ENCODE peak calls at places on chromosomes 12 and 14, in ten cellular contexts. L, R, V, M, B, I, J, N, A and Y are unnamed samples.

GRCh38 chr12:70606001-70606400 is 31.2 kb downstream of the PTPRB start:
- DNase-seq in V (no peak), R (no peak), N (no peak), I (no peak), J (peak), A (no peak), M (no peak), L (no peak), B (peak), Y (no peak)

GRCh38 chr12:111443586-111443985 is 37.9 kb downstream of the SH2B3 start:
- DNase-seq in I (peak), M (peak), R (no peak), N (no peak), L (peak), V (no peak), B (no peak), A (no peak), J (peak), Y (no peak)

GRCh38 chr14:24172871-24173281 is 996 bp downstream of the REC8 start:
- DNase-seq in B (no peak), A (no peak), V (no peak), L (no peak), M (no peak), R (no peak), J (no peak), I (no peak), N (no peak), Y (no peak)

GRCh38 chr14:20723458-20723857 is 22.2 kb upstream of the EDDM3A start:
- DNase-seq in A (no peak), I (no peak), L (no peak), N (no peak), R (peak), J (no peak), B (no peak), V (no peak), M (no peak), Y (no peak)

GRCh38 chr12:122437656-122438121 is 15.2 kb upstream of the CLIP1 start:
- DNase-seq in B (no peak), I (peak), M (peak), J (peak), L (peak), N (no peak), V (no peak), R (no peak), A (no peak), Y (no peak)

GRCh38 chr12:65171870-65172269 is 2.5 kb downstream of the LEMD3 start:
- DNase-seq in J (no peak), L (no peak), A (peak), B (no peak), V (no peak), N (no peak), M (no peak), I (no peak), R (no peak), Y (no peak)

GRCh38 chr14:61527325-61528100 is 167.8 kb upstream of the HIF1A start:
- DNase-seq in J (peak), M (peak), A (peak), V (no peak), N (no peak), L (peak), B (no peak), R (no peak), I (no peak), Y (no peak)

GRCh38 chr14:33165144-33165925 is 226.7 kb downstream of the NPAS3 start:
- DNase-seq in M (no peak), V (no peak), N (no peak), B (no peak), L (no peak), J (peak), R (no peak), A (peak), I (no peak), Y (no peak)

GRCh38 chr12:122024132-122024785 is 2.6 kb downstream of the BCL7A start:
- DNase-seq in J (no peak), R (peak), M (no peak), N (no peak), L (no peak), B (no peak), V (no peak), A (no peak), I (no peak), Y (no peak)

GRCh38 chr12:1972856-1973317 is 31.4 kb downstream of the DCP1B start:
- DNase-seq in A (no peak), L (no peak), M (no peak), I (no peak), J (peak), N (no peak), R (no peak), B (no peak), V (no peak), Y (no peak)

GRCh38 chr12:79689477-79690155 is 1.1 kb downstream of the PAWR start:
- DNase-seq in B (peak), A (peak), V (no peak), L (peak), N (peak), J (peak), M (peak), R (peak), I (peak), Y (no peak)

GRCh38 chr14:63853831-63854293 is 1.1 kb downstream of the SYNE2 start:
- DNase-seq in N (no peak), V (no peak), L (peak), I (peak), J (peak), A (peak), M (peak), R (peak), B (peak), Y (peak)

GRCh38 chr14:93962701-93963601 is 13.4 kb downstream of the ASB2 start:
- DNase-seq in V (no peak), J (peak), B (no peak), A (no peak), I (no peak), R (peak), L (no peak), N (no peak), M (no peak), Y (peak)

GRCh38 chr14:75088566-75089373 is 19.3 kb downstream of the ZC2HC1C start:
- DNase-seq in I (peak), N (no peak), M (no peak), J (peak), B (peak), A (peak), V (peak), L (no peak), R (peak), Y (no peak)

GRCh38 chr12:84856156-84856900 is 56.3 kb downstream of the SLC6A15 start:
- DNase-seq in B (no peak), R (no peak), I (no peak), J (no peak), V (no peak), L (no peak), N (no peak), A (no peak), M (no peak), Y (no peak)

GRCh38 chr14:91425720-91426032 is 8.1 kb upstream of the CCDC88C start:
- DNase-seq in M (peak), J (no peak), I (no peak), V (no peak), B (no peak), L (no peak), A (no peak), R (no peak), N (no peak), Y (no peak)

GRCh38 chr12:122909442-122910288 is 13.7 kb upstream of the VPS37B start:
- DNase-seq in L (no peak), J (no peak), V (no peak), I (no peak), R (no peak), B (no peak), A (no peak), N (peak), M (no peak), Y (peak)

GRCh38 chr12:12194206-12194605 is 72.6 kb downstream of the LRP6 start:
- DNase-seq in M (no peak), R (no peak), A (no peak), L (no peak), J (peak), B (no peak), V (no peak), I (peak), N (no peak), Y (no peak)

GRCh38 chr12:89920866-89921265 is 212.2 kb upstream of the ATP2B1 start:
- DNase-seq in M (no peak), I (no peak), V (no peak), L (no peak), N (no peak), R (no peak), B (no peak), J (no peak), A (no peak), Y (no peak)

GRCh38 chr12:64510687-64511086 is 58.8 kb downstream of the TBK1 start:
- DNase-seq in A (no peak), J (no peak), M (no peak), I (no peak), N (no peak), V (no peak), R (no peak), L (no peak), B (no peak), Y (no peak)

GRCh38 chr12:48779869-48780268 is 9.0 kb downstream of the ADCY6 start:
- DNase-seq in A (no peak), I (no peak), V (no peak), N (no peak), L (peak), B (peak), M (no peak), R (no peak), J (peak), Y (no peak)

GRCh38 chr12:121301876-121302275 is 5.4 kb upstream of the CAMKK2 start:
- DNase-seq in I (no peak), M (peak), A (no peak), L (no peak), N (no peak), B (no peak), R (no peak), J (no peak), V (no peak), Y (no peak)

GRCh38 chr14:66359500-66359899 is 126.7 kb upstream of the CCDC196 start:
- DNase-seq in B (peak), L (no peak), J (peak), R (peak), I (peak), A (peak), M (no peak), V (peak), N (no peak), Y (no peak)

GRCh38 chr12:69036533-69036932 is 103.6 kb upstream of the CPM start:
- DNase-seq in J (no peak), R (no peak), I (no peak), A (no peak), N (no peak), V (no peak), L (no peak), B (no peak), M (no peak), Y (no peak)